ENCODE peak calls at places on chromosomes 4 and X, in four cellular contexts. Y is spleen, A is right lobe of liver, X is thyroid gland. L is an unnamed sample. For H3K4me1, the result is how much of the 10 kb centered on the place peaks cover.

GRCh38 chrX:145393702-145394235 is 146.5 kb downstream of the SPANXN1 start:
- DNase-seq in Y (no peak), X (no peak), A (no peak), L (no peak)

GRCh38 chr4:161522031-161522430 is 641.8 kb downstream of the FSTL5 start:
- DNase-seq in A (no peak), Y (no peak), X (no peak), L (peak)

GRCh38 chrX:36856849-36857248 is 151.3 kb upstream of the FAM47C start:
- DNase-seq in A (no peak), X (no peak), Y (no peak), L (no peak)

GRCh38 chrX:24955372-24955771 is 60.4 kb downstream of the ARX start:
- DNase-seq in Y (no peak), X (no peak), A (no peak), L (no peak)

GRCh38 chr4:8558080-8558960 is 21.9 kb upstream of the GPR78 start:
- DNase-seq in Y (peak), X (no peak), A (no peak), L (peak)

GRCh38 chr4:78818530-78818929 is 42.4 kb downstream of the BMP2K start:
- DNase-seq in A (no peak), Y (no peak), X (peak), L (no peak)

GRCh38 chr4:2251073-2251794 is 9.3 kb upstream of the HAUS3 start:
- DNase-seq in Y (peak), A (peak), X (peak), L (peak)

GRCh38 chr4:156336516-156336915 is 382.9 kb upstream of the CTSO start:
- DNase-seq in A (no peak), X (no peak), Y (no peak), L (no peak)

GRCh38 chr4:1367230-1367935 is 20.4 kb downstream of the UVSSA start:
- DNase-seq in Y (no peak), A (no peak), X (no peak), L (no peak)

GRCh38 chrX:136318166-136318565 is 17.4 kb downstream of the ADGRG4 start:
- DNase-seq in Y (no peak), A (no peak), X (no peak), L (no peak)

GRCh38 chr4:110344165-110344564 is 131.8 kb upstream of the ENPEP start:
- DNase-seq in A (no peak), Y (no peak), X (no peak), L (no peak)

GRCh38 chrX:21989415-21989814 is 42.7 kb upstream of the PHEX start:
- DNase-seq in X (no peak), Y (no peak), A (no peak), L (no peak)

GRCh38 chr4:18398661-18399060 is 377.1 kb upstream of the LCORL start:
- DNase-seq in A (no peak), Y (no peak), X (no peak), L (no peak)

GRCh38 chr4:22635692-22636091 is 57.0 kb upstream of the GBA3 start:
- DNase-seq in A (peak), X (no peak), Y (no peak), L (no peak)

GRCh38 chrX:45449982-45450381 is 249.3 kb upstream of the DIPK2B start:
- DNase-seq in X (no peak), Y (no peak), A (no peak), L (no peak)

DNA sequence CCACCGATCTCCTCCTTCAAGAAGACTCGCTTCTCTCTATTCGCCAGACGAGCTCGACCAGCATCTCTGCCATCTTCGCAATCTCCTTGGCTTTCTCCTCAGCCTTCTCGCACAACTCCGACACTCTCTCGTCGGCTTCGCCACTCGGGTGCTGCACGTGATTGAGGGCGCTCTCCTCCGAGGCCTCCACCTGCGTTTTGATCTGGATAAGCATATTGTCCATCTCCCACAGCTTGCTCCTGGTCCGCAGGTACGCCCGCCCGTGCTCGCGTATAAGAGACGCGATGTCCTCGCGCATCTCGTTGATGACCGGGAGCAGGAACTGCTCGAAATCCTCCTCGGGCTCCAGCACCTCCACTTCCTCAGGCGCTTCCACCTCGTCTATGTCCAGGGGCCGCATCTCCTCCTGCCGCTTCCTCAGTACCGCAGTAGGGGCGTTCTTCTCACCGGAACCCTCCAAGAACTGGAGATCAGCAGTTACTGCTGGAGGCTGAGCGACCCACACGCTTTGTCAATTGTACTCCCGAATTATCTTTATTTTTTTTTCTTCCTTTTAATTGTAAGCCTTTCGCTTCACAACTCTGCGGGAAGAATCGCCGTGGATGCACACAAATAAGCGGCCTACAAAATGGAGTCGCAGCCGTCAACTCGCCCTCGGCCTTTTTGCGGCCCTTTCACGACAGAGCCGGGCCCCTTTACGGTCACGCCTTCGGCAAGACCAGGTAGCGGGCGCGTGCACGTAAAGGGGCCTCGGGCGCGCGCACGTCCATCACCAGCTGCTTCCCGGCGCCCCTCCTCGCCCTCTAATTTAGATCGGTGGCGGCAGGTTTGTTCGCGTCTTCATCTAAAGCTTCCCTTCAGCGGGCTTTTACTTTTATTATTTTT is at the start of gene MRFAP1L1:
- DNase-seq in A (peak), X (peak), Y (peak), L (peak)
- TF ChIP-seq CTCF in A (no peak), X (no peak), Y (no peak), L (no peak)

GRCh38 chr4:41541697-41542096 is 3.7 kb downstream of the LIMCH1 start:
- DNase-seq in X (no peak), A (no peak), Y (no peak), L (no peak)
- H3K4me1 ChIP-seq in X (half or more), A (under half), Y (under half), L (under half)

DNA sequence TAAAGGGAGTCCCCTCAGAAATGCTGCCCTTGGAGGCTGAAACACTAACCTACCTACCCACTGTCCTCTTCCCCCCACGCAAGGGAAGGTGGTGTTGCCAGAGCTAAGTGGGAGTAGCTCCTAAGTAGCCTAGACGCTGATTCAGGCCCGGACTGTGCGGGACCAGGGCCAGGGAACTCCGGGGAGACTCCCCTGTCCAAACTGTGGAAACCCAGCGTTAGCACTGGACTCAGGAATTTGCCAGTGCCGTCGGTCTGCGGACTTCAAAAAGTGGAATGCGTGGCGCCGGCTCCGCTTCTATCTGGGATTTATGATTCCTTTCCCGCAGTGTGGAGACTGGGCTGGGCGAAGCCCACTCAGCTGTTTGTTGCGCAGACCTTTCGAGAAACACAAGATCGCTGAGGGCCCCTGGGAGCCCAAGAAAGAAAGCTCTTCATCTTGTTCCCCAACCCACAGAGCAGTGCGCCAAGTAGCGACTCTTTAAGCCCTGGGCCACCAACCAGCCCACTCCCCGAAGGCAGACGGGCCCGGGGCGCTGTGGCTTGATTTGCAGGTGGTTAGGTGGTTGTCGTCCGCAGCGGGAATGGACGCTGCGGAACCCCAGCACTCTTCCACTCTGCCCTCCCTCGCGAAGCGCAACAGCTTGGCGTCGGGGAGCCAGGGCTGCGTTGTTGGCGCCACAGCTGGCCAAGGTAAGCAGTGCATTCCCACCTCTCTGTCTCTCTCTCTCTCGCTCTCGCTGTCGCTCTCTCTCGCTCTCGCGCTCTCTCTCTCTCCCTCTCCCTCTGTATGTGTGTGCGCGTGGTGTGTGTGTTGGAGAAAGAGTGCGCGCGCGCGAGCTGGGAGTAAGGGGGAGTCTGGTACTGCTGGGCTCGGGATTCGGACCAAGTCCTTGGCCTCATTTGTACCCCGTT is 2.0 kb downstream of the TMEM255A start:
- DNase-seq in A (peak), Y (peak), X (peak), L (peak)
- H3K4me3 ChIP-seq in A (no peak), Y (peak), X (peak), L (no peak)

DNA sequence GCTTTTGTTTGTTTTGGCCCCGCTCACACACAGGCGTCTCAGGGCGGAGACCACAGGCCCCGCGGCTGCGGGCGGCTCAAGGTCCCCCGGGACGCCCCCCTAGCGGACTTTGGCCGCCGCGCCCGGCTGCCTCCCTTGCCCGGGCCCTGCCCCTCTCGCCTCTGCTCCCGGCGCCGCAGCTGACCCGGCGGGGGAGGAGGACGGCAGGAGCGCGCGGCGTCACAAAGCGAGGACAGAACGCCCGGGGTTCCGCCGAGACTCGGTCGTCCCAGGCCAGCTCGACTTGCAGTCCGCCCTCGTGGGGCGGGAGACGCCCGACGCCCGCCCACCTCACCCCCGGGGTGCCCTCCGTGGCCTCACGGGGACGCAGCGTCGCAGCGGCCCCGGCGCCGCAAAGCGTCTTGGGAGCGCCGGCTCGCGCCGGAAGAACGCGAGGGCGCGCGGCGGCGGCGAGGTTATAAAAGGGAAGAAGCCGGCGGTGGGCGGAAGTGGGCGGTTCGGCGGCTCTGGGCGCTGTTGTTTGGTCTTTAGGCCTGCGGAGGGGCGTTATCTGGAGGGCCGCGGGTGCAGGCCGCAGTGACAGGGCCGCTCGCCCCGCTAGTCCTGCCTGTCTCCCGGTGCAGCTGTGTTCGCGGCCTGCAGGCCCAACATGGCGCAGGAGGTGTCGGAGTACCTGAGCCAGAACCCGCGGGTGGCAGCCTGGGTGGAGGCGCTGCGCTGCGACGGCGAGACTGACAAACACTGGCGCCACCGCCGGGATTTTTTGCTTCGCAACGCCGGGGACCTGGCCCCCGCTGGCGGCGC is at the start of gene CDKN2AIP:
- DNase-seq in X (peak), Y (peak), A (peak), L (peak)
- TF ChIP-seq CTCF in X (peak), Y (peak), A (no peak), L (no peak)

GRCh38 chr4:94413085-94413685 is 38.6 kb upstream of the PDLIM5 start:
- DNase-seq in A (no peak), X (no peak), Y (no peak), L (no peak)
- H3K4me1 ChIP-seq in A (under half), X (under half), Y (under half), L (under half)

L was measured in pancreas.